ENCODE peak calls at places on chromosomes 11 and 22, in seven cellular contexts. N, L, C, Y, H, O and S are unnamed samples. For H3K4me1, the result is how much of the 10 kb centered on the place peaks cover.

GRCh38 chr22:48835364-48835763 is 992.3 kb downstream of the BRD1 start:
- DNase-seq in H (no peak), C (no peak), L (no peak), N (no peak), O (no peak), Y (no peak), S (no peak)

GRCh38 chr11:65553301-65554001 is 4.7 kb downstream of the LTBP3 start:
- DNase-seq in O (peak), L (no peak), H (no peak), C (no peak), Y (peak), N (no peak), S (peak)

GRCh38 chr11:67274768-67275605 is 8.7 kb downstream of the GRK2 start:
- DNase-seq in L (no peak), N (peak), Y (no peak), O (no peak), H (peak), C (peak), S (no peak)

GRCh38 chr11:235180-235997 is 753 bp downstream of the SIRT3 start:
- DNase-seq in O (no peak), C (no peak), Y (peak), L (no peak), N (peak), H (no peak), S (peak)

GRCh38 chr11:86905252-86905651 is 49.9 kb downstream of the FZD4 start:
- DNase-seq in L (no peak), O (no peak), Y (no peak), H (no peak), C (no peak), N (no peak), S (no peak)

GRCh38 chr22:40610329-40610850 is 26.1 kb downstream of the MRTFA start:
- DNase-seq in L (no peak), O (no peak), H (no peak), N (no peak), C (no peak), Y (no peak), S (no peak)

GRCh38 chr11:1890856-1891830 is 552 bp downstream of the PRR33 start:
- DNase-seq in Y (no peak), O (no peak), H (peak), C (no peak), N (no peak), L (no peak), S (no peak)

GRCh38 chr11:107591446-107592236 is 694 bp downstream of the ELMOD1 start:
- DNase-seq in L (no peak), Y (no peak), O (peak), C (no peak), H (peak), N (peak), S (no peak)

GRCh38 chr11:78901831-78902230 is 327.2 kb upstream of the NARS2 start:
- DNase-seq in H (no peak), C (no peak), N (no peak), O (no peak), Y (no peak), L (no peak), S (no peak)

GRCh38 chr11:65973439-65974110 is 12.0 kb downstream of the SART1 start:
- DNase-seq in O (no peak), L (no peak), N (no peak), Y (no peak), H (no peak), C (no peak), S (no peak)

GRCh38 chr11:116986521-116987105 is 111.6 kb downstream of the SIK3 start:
- DNase-seq in H (no peak), O (peak), Y (no peak), L (no peak), N (no peak), C (no peak), S (no peak)

GRCh38 chr11:133906746-133907145 is 50.0 kb downstream of the IGSF9B start:
- DNase-seq in N (peak), C (no peak), L (no peak), O (no peak), Y (no peak), H (no peak), S (no peak)

GRCh38 chr11:128523616-128524015 is 63.7 kb downstream of the ETS1 start:
- DNase-seq in H (no peak), O (no peak), C (no peak), N (no peak), L (no peak), Y (no peak), S (no peak)

GRCh38 chr11:74575999-74576398 is 16.4 kb upstream of the POLD3 start:
- DNase-seq in Y (no peak), N (no peak), C (no peak), L (no peak), H (no peak), O (no peak), S (no peak)

GRCh38 chr11:18540207-18541009 is 13.7 kb upstream of the TSG101 start:
- DNase-seq in L (no peak), Y (no peak), C (no peak), N (no peak), O (peak), H (no peak), S (no peak)

GRCh38 chr11:68040121-68040956 is 1.5 kb downstream of the TCIRG1 start:
- DNase-seq in H (peak), L (peak), Y (no peak), C (peak), N (peak), O (peak), S (peak)

GRCh38 chr11:2944953-2945756 is 15.9 kb upstream of the PHLDA2 start:
- DNase-seq in N (peak), L (peak), Y (no peak), C (peak), O (no peak), H (peak), S (no peak)

GRCh38 chr22:35191412-35191811 is 65.9 kb upstream of the HMGXB4 start:
- DNase-seq in Y (no peak), N (no peak), C (no peak), O (no peak), H (no peak), L (no peak), S (no peak)

GRCh38 chr11:44761546-44761961 is 34.8 kb downstream of the TSPAN18 start:
- DNase-seq in L (no peak), H (no peak), N (no peak), C (no peak), O (no peak), Y (no peak), S (no peak)

GRCh38 chr11:18225906-18226305 is 10.7 kb downstream of the SAA4 start:
- DNase-seq in C (no peak), Y (no peak), H (no peak), L (no peak), O (peak), N (no peak), S (no peak)

GRCh38 chr22:21643533-21644357 is 1.6 kb downstream of the SDF2L1 start:
- DNase-seq in Y (no peak), C (no peak), O (no peak), L (no peak), N (no peak), H (no peak), S (no peak)
- H3K4me3 ChIP-seq in Y (no peak), C (peak), O (peak), L (peak), N (no peak), H (no peak), S (peak)

DNA sequence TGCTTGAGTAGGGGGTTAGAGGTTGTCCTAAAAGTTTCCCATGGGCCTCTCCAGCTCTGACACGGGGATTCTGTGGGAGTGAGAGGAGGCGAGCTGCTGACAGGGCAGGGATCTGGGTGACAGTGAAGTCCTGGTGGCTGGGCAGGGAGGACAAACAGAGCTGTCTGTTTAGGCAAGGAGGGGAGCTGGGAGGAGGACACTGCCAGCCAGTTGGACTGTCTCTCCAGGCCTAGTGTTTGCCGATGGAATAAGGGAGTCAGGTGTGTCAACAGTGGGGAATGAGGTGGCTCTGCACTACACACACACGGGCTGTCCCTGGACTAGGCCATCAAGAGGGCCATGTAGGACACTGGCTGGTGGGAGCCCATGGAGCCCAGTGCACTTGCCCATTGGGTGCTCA is 20.6 kb upstream of the SYT7 start:
- DNase-seq in H (no peak), O (no peak), L (no peak), Y (no peak), C (no peak), N (no peak), S (no peak)
- H3K4me1 ChIP-seq in H (under half), O (under half), L (under half), Y (under half), C (half or more), N (under half), S (under half)

GRCh38 chr22:42673898-42674390 is 24.8 kb upstream of the CYB5R3 start:
- DNase-seq in O (no peak), Y (no peak), L (no peak), C (no peak), H (no peak), N (no peak), S (no peak)

GRCh38 chr22:42670921-42671709 is 21.9 kb upstream of the CYB5R3 start:
- DNase-seq in Y (no peak), L (no peak), O (no peak), H (no peak), C (no peak), N (no peak), S (no peak)

GRCh38 chr22:42680648-42681047 is 31.5 kb upstream of the CYB5R3 start:
- DNase-seq in O (no peak), L (no peak), Y (no peak), H (no peak), N (no peak), C (no peak), S (no peak)

GRCh38 chr22:42678894-42679293 is 29.7 kb upstream of the CYB5R3 start:
- DNase-seq in O (no peak), Y (no peak), C (no peak), L (no peak), N (no peak), H (no peak), S (no peak)

DNA sequence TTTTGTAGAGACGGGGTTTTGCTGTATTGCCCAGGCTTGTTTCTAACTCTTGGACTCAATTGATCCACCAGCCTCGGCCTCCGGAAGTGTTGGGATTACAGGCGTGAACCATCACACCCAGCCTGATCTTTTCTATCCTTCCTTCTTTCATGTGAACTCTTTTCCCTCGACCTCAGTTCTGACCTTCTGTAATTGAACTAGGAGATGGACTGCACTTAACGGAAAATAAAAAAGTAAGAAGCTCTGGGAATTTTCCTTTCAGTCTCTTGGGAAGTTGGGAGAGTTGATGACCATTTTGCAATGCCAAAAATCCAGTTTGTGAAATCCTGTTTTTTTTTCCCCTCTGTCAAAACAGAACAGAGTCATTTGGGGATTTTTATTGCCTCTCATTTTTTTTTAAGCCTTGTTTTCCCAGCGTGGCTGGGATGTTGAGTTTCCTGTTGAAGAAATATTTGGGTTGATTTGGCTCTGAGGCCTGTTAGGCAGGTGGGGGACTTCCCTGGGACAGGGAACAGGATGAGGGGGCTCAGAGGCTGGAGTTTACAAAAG is 26.9 kb upstream of the CYB5R3 start:
- DNase-seq in O (no peak), L (no peak), N (no peak), H (no peak), C (no peak), Y (no peak), S (no peak)
- H3K27ac ChIP-seq in O (no peak), L (peak), N (no peak), H (peak), C (peak), Y (no peak), S (no peak)

GRCh38 chr11:5690736-5691135 is 1.1 kb downstream of the TRIM22 start:
- DNase-seq in Y (no peak), N (no peak), H (no peak), O (no peak), L (no peak), C (no peak), S (no peak)

GRCh38 chr11:5689551-5689983 is at the start of gene TRIM22:
- DNase-seq in C (peak), Y (peak), L (peak), N (no peak), O (peak), H (no peak), S (peak)

GRCh38 chr11:5691963-5692358 is 2.4 kb downstream of the TRIM22 start:
- DNase-seq in N (no peak), H (no peak), O (no peak), Y (no peak), L (no peak), C (no peak), S (no peak)

GRCh38 chr11:5688482-5688881 is 1.1 kb upstream of the TRIM22 start:
- DNase-seq in H (no peak), L (no peak), O (no peak), N (no peak), C (no peak), Y (no peak), S (no peak)

GRCh38 chr11:5690216-5690615 is 626 bp downstream of the TRIM22 start:
- DNase-seq in L (no peak), C (no peak), O (no peak), N (no peak), Y (no peak), H (no peak), S (no peak)
- H3K4me3 ChIP-seq in L (peak), C (peak), O (no peak), N (peak), Y (peak), H (no peak), S (peak)

GRCh38 chr11:102757823-102758549 is 22.4 kb downstream of the MMP10 start:
- DNase-seq in O (no peak), L (no peak), H (no peak), C (no peak), N (no peak), Y (no peak), S (no peak)

GRCh38 chr11:102763440-102763839 is 17.0 kb downstream of the MMP10 start:
- DNase-seq in Y (no peak), N (no peak), H (no peak), C (no peak), L (no peak), O (no peak), S (no peak)

GRCh38 chr11:102761646-102762238 is 18.7 kb downstream of the MMP10 start:
- DNase-seq in H (no peak), L (no peak), C (no peak), N (no peak), Y (no peak), O (no peak), S (no peak)

GRCh38 chr11:102762414-102762813 is 18.0 kb downstream of the MMP10 start:
- DNase-seq in C (no peak), N (no peak), O (no peak), L (no peak), Y (no peak), H (no peak), S (no peak)

DNA sequence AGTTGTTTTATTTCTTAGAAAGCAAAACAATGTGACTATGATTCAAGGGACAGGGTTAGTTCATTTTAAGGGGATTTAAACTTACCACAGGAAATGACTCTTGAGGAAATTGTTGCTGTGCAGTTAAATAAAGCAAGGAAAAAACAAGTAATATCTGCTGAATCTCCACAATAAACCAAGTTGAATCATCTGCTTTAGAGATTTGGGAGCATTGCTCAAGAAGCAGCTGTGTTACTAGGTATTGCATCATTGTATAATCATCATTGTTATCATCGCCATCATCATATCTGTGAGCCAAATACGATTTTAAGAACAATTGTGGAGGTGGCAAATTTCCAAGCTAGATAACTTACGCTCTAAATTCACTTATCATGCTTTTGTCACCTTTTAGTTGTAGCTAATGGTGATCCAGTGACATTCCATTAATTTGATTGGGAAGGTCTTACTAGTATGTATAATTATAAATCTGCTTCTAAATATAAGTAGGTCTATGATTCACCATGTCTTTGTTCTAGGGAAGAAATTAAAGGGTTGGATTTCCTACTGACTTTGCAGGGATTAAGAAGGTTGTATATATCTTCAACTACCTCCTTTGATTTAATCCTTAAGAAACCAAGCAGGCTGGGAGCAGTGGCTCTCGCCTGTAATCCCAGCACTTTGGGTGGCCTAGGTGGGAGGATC is 19.9 kb downstream of the MMP10 start:
- DNase-seq in N (no peak), L (no peak), Y (no peak), C (no peak), O (no peak), H (no peak), S (no peak)
- H3K4me1 ChIP-seq in N (under half), L (under half), Y (under half), C (under half), O (under half), H (under half), S (under half)

GRCh38 chr22:31825513-31825912 is 71.7 kb downstream of the DEPDC5 start:
- DNase-seq in N (no peak), O (no peak), H (no peak), Y (no peak), L (no peak), C (no peak), S (no peak)

GRCh38 chr22:31830721-31831070 is 76.9 kb downstream of the DEPDC5 start:
- DNase-seq in Y (no peak), H (no peak), C (no peak), O (no peak), N (no peak), L (no peak), S (no peak)

GRCh38 chr22:31826443-31826842 is 72.6 kb downstream of the DEPDC5 start:
- DNase-seq in N (no peak), O (no peak), H (no peak), Y (no peak), L (no peak), C (no peak), S (no peak)

GRCh38 chr22:31828739-31829138 is 74.9 kb downstream of the DEPDC5 start:
- DNase-seq in H (no peak), L (no peak), Y (no peak), N (no peak), O (no peak), C (no peak), S (no peak)

GRCh38 chr22:31829505-31829904 is 75.7 kb downstream of the DEPDC5 start:
- DNase-seq in Y (no peak), H (no peak), L (no peak), C (no peak), O (no peak), N (no peak), S (no peak)
- H3K27ac ChIP-seq in Y (no peak), H (no peak), L (no peak), C (no peak), O (no peak), N (no peak), S (no peak)